ENCODE peak calls at places on chromosomes 7 and 10, in nine cellular contexts. One of them, this sample, is unnamed.

GRCh38 chr10:75403144-75404022 is 1.8 kb upstream of the ZNF503 start:
- DNase-seq in gastrocnemius medialis: no peak
- DNase-seq in AG04450: no peak
- DNase-seq in H1: peak; percentile 76
- DNase-seq in thoracic aorta: no peak
- DNase-seq in upper lobe of right lung: peak; percentile 79
- DNase-seq in stomach: peak; percentile 63
- DNase-seq in RWPE1: no peak
- DNase-seq in tibial nerve: peak; percentile 17
- DNase-seq in this sample: no peak

GRCh38 chr10:78343266-78343665 is 309.6 kb downstream of the RPS24 start:
- DNase-seq in gastrocnemius medialis: no peak
- DNase-seq in AG04450: no peak
- DNase-seq in H1: no peak
- DNase-seq in thoracic aorta: no peak
- DNase-seq in upper lobe of right lung: no peak
- DNase-seq in stomach: no peak
- DNase-seq in RWPE1: no peak
- DNase-seq in tibial nerve: no peak
- DNase-seq in this sample: no peak

GRCh38 chr10:102678842-102679289 is 34.6 kb downstream of the TRIM8 start:
- DNase-seq in gastrocnemius medialis: peak; percentile 58
- DNase-seq in AG04450: no peak
- DNase-seq in H1: peak; percentile 93
- DNase-seq in thoracic aorta: no peak
- DNase-seq in upper lobe of right lung: peak; percentile 87
- DNase-seq in stomach: peak; percentile 78
- DNase-seq in RWPE1: no peak
- DNase-seq in tibial nerve: peak; percentile 53
- DNase-seq in this sample: peak; percentile 77

GRCh38 chr10:44968101-44968886 is 8.7 kb downstream of the RASSF4 start:
- DNase-seq in gastrocnemius medialis: peak; percentile 77
- DNase-seq in AG04450: no peak
- DNase-seq in H1: no peak
- DNase-seq in thoracic aorta: no peak
- DNase-seq in upper lobe of right lung: no peak
- DNase-seq in stomach: no peak
- DNase-seq in RWPE1: no peak
- DNase-seq in tibial nerve: peak; percentile 69
- DNase-seq in this sample: peak; percentile 79

GRCh38 chr10:102410427-102411073 is 8.0 kb downstream of the PSD start:
- DNase-seq in gastrocnemius medialis: no peak
- DNase-seq in AG04450: no peak
- DNase-seq in H1: peak; percentile 70
- DNase-seq in thoracic aorta: no peak
- DNase-seq in upper lobe of right lung: peak; percentile 61
- DNase-seq in stomach: no peak
- DNase-seq in RWPE1: no peak
- DNase-seq in tibial nerve: no peak
- DNase-seq in this sample: no peak

GRCh38 chr7:48298779-48299178 is 127.5 kb downstream of the ABCA13 start:
- DNase-seq in gastrocnemius medialis: no peak
- DNase-seq in AG04450: no peak
- DNase-seq in H1: no peak
- DNase-seq in thoracic aorta: no peak
- DNase-seq in upper lobe of right lung: no peak
- DNase-seq in stomach: no peak
- DNase-seq in RWPE1: peak; percentile 78
- DNase-seq in tibial nerve: no peak
- DNase-seq in this sample: no peak

GRCh38 chr7:114931656-114932011 is 9.7 kb downstream of the MDFIC start:
- DNase-seq in gastrocnemius medialis: no peak
- DNase-seq in AG04450: no peak
- DNase-seq in H1: no peak
- DNase-seq in thoracic aorta: no peak
- DNase-seq in upper lobe of right lung: no peak
- DNase-seq in stomach: no peak
- DNase-seq in RWPE1: no peak
- DNase-seq in tibial nerve: no peak
- DNase-seq in this sample: no peak

GRCh38 chr10:60367431-60367830 is 22.2 kb downstream of the ANK3 start:
- DNase-seq in gastrocnemius medialis: no peak
- DNase-seq in AG04450: no peak
- DNase-seq in H1: no peak
- DNase-seq in thoracic aorta: no peak
- DNase-seq in upper lobe of right lung: no peak
- DNase-seq in stomach: no peak
- DNase-seq in RWPE1: no peak
- DNase-seq in tibial nerve: no peak
- DNase-seq in this sample: no peak

GRCh38 chr7:50665403-50666123 is 100.4 kb upstream of the DDC start:
- DNase-seq in gastrocnemius medialis: peak; percentile 62
- DNase-seq in AG04450: no peak
- DNase-seq in H1: no peak
- DNase-seq in thoracic aorta: no peak
- DNase-seq in upper lobe of right lung: no peak
- DNase-seq in stomach: no peak
- DNase-seq in RWPE1: no peak
- DNase-seq in tibial nerve: no peak
- DNase-seq in this sample: peak; percentile 42

GRCh38 chr10:101003639-101004206 is 4.1 kb downstream of the LZTS2 start:
- DNase-seq in gastrocnemius medialis: no peak
- DNase-seq in AG04450: no peak
- DNase-seq in H1: no peak
- DNase-seq in thoracic aorta: no peak
- DNase-seq in upper lobe of right lung: no peak
- DNase-seq in stomach: no peak
- DNase-seq in RWPE1: no peak
- DNase-seq in tibial nerve: no peak
- DNase-seq in this sample: no peak
- H3K27ac ChIP-seq in gastrocnemius medialis: peak overlapping the region; percentile 95
- H3K27ac ChIP-seq in AG04450: no peak overlapping the region
- H3K27ac ChIP-seq in H1: no peak overlapping the region
- H3K27ac ChIP-seq in thoracic aorta: peak overlapping the region; percentile 98
- H3K27ac ChIP-seq in upper lobe of right lung: no peak overlapping the region
- H3K27ac ChIP-seq in stomach: no peak overlapping the region
- H3K27ac ChIP-seq in RWPE1: peak overlapping the region; percentile 23
- H3K27ac ChIP-seq in tibial nerve: no peak overlapping the region
- H3K27ac ChIP-seq in this sample: no peak overlapping the region

GRCh38 chr7:24820730-24821044 is 63.4 kb upstream of the GSDME start:
- DNase-seq in gastrocnemius medialis: no peak
- DNase-seq in AG04450: no peak
- DNase-seq in H1: no peak
- DNase-seq in thoracic aorta: no peak
- DNase-seq in upper lobe of right lung: no peak
- DNase-seq in stomach: no peak
- DNase-seq in RWPE1: peak; percentile 92
- DNase-seq in tibial nerve: peak; percentile 35
- DNase-seq in this sample: no peak
- H3K27ac ChIP-seq in gastrocnemius medialis: peak overlapping the region; percentile 52
- H3K27ac ChIP-seq in AG04450: peak overlapping the region; percentile 91
- H3K27ac ChIP-seq in H1: no peak overlapping the region
- H3K27ac ChIP-seq in thoracic aorta: no peak overlapping the region
- H3K27ac ChIP-seq in upper lobe of right lung: no peak overlapping the region
- H3K27ac ChIP-seq in stomach: no peak overlapping the region
- H3K27ac ChIP-seq in RWPE1: peak overlapping the region; percentile 99
- H3K27ac ChIP-seq in tibial nerve: peak overlapping the region; percentile 68
- H3K27ac ChIP-seq in this sample: peak overlapping the region; percentile 98

GRCh38 chr10:117729156-117729555 is 186.6 kb downstream of the EMX2 start:
- DNase-seq in gastrocnemius medialis: no peak
- DNase-seq in AG04450: no peak
- DNase-seq in H1: no peak
- DNase-seq in thoracic aorta: no peak
- DNase-seq in upper lobe of right lung: no peak
- DNase-seq in stomach: no peak
- DNase-seq in RWPE1: no peak
- DNase-seq in tibial nerve: no peak
- DNase-seq in this sample: no peak
- H3K27ac ChIP-seq in gastrocnemius medialis: no peak overlapping the region
- H3K27ac ChIP-seq in AG04450: no peak overlapping the region
- H3K27ac ChIP-seq in H1: no peak overlapping the region
- H3K27ac ChIP-seq in thoracic aorta: no peak overlapping the region
- H3K27ac ChIP-seq in upper lobe of right lung: no peak overlapping the region
- H3K27ac ChIP-seq in stomach: no peak overlapping the region
- H3K27ac ChIP-seq in RWPE1: no peak overlapping the region
- H3K27ac ChIP-seq in tibial nerve: no peak overlapping the region
- H3K27ac ChIP-seq in this sample: no peak overlapping the region

GRCh38 chr7:80644054-80644453 is 5.6 kb downstream of the CD36 start:
- DNase-seq in gastrocnemius medialis: no peak
- DNase-seq in AG04450: no peak
- DNase-seq in H1: no peak
- DNase-seq in thoracic aorta: no peak
- DNase-seq in upper lobe of right lung: no peak
- DNase-seq in stomach: no peak
- DNase-seq in RWPE1: no peak
- DNase-seq in tibial nerve: no peak
- DNase-seq in this sample: no peak

GRCh38 chr7:80642871-80643270 is 4.4 kb downstream of the CD36 start:
- DNase-seq in gastrocnemius medialis: no peak
- DNase-seq in AG04450: no peak
- DNase-seq in H1: no peak
- DNase-seq in thoracic aorta: no peak
- DNase-seq in upper lobe of right lung: no peak
- DNase-seq in stomach: no peak
- DNase-seq in RWPE1: no peak
- DNase-seq in tibial nerve: no peak
- DNase-seq in this sample: no peak

GRCh38 chr7:80640841-80641240 is 2.4 kb downstream of the CD36 start:
- DNase-seq in gastrocnemius medialis: no peak
- DNase-seq in AG04450: no peak
- DNase-seq in H1: no peak
- DNase-seq in thoracic aorta: no peak
- DNase-seq in upper lobe of right lung: no peak
- DNase-seq in stomach: no peak
- DNase-seq in RWPE1: no peak
- DNase-seq in tibial nerve: no peak
- DNase-seq in this sample: no peak

GRCh38 chr7:80641548-80641947 is 3.1 kb downstream of the CD36 start:
- DNase-seq in gastrocnemius medialis: no peak
- DNase-seq in AG04450: no peak
- DNase-seq in H1: no peak
- DNase-seq in thoracic aorta: no peak
- DNase-seq in upper lobe of right lung: no peak
- DNase-seq in stomach: no peak
- DNase-seq in RWPE1: no peak
- DNase-seq in tibial nerve: no peak
- DNase-seq in this sample: no peak

GRCh38 chr7:80643336-80643925 is 5.0 kb downstream of the CD36 start:
- DNase-seq in gastrocnemius medialis: no peak
- DNase-seq in AG04450: no peak
- DNase-seq in H1: no peak
- DNase-seq in thoracic aorta: no peak
- DNase-seq in upper lobe of right lung: no peak
- DNase-seq in stomach: no peak
- DNase-seq in RWPE1: no peak
- DNase-seq in tibial nerve: no peak
- DNase-seq in this sample: no peak
- H3K27ac ChIP-seq in gastrocnemius medialis: peak overlapping the region; percentile 85
- H3K27ac ChIP-seq in AG04450: no peak overlapping the region
- H3K27ac ChIP-seq in H1: no peak overlapping the region
- H3K27ac ChIP-seq in thoracic aorta: no peak overlapping the region
- H3K27ac ChIP-seq in upper lobe of right lung: no peak overlapping the region
- H3K27ac ChIP-seq in stomach: no peak overlapping the region
- H3K27ac ChIP-seq in RWPE1: no peak overlapping the region
- H3K27ac ChIP-seq in tibial nerve: no peak overlapping the region
- H3K27ac ChIP-seq in this sample: no peak overlapping the region